ENCODE peak calls at places on chromosomes 12 and 14, in five cellular contexts. B is tibial artery, E is spleen, G is HepG2, L is HCT116. X is an unnamed sample.

GRCh38 chr12:118061876-118062791 is 1.2 kb upstream of the WSB2 start:
- DNase-seq in B (peak; percentile 78), G (no peak), L (no peak), E (peak; percentile 73), X (no peak)

GRCh38 chr12:100168562-100168961 is 25.9 kb upstream of the BLTP3B start:
- DNase-seq in E (no peak), G (no peak), B (no peak), L (no peak), X (no peak)

GRCh38 chr12:87931764-87932163 is 97.4 kb downstream of the C12orf50 start:
- DNase-seq in B (no peak), L (no peak), G (no peak), E (no peak), X (peak; percentile 84)

GRCh38 chr14:102320033-102320660 is 601 bp downstream of the ZNF839 start:
- DNase-seq in L (no peak), B (peak; percentile 78), G (no peak), E (peak; percentile 88), X (no peak)

GRCh38 chr12:90978117-90978770 is 23.3 kb upstream of the CCER1 start:
- DNase-seq in B (no peak), L (peak; percentile 43), G (peak; percentile 16), E (no peak), X (peak; percentile 56)

GRCh38 chr14:79278798-79279644 is 932.3 kb downstream of the DIO2 start:
- DNase-seq in B (peak; percentile 87), E (no peak), L (no peak), G (peak; percentile 27), X (peak; percentile 46)

GRCh38 chr14:49971156-49972141 is 78.6 kb downstream of the ARF6 start:
- DNase-seq in E (no peak), G (no peak), B (no peak), L (no peak), X (no peak)

GRCh38 chr12:104220931-104221330 is 5.4 kb downstream of the TXNRD1 start:
- DNase-seq in G (no peak), E (no peak), B (no peak), L (no peak), X (no peak)

GRCh38 chr14:32028599-32028998 is 48.5 kb upstream of the ARHGAP5 start:
- DNase-seq in B (no peak), L (no peak), G (no peak), E (no peak), X (no peak)

GRCh38 chr14:106141242-106142220 is 615.1 kb downstream of the TMEM121 start:
- DNase-seq in L (no peak), E (no peak), B (no peak), G (no peak), X (no peak)

GRCh38 chr12:56838602-56839488 is 75.7 kb downstream of the HSD17B6 start:
- DNase-seq in B (no peak), L (no peak), G (no peak), E (no peak), X (no peak)

GRCh38 chr12:52552055-52552454 is 890 bp downstream of the KRT71 start:
- DNase-seq in E (no peak), B (peak; percentile 71), L (no peak), G (no peak), X (no peak)

GRCh38 chr14:59427653-59428578 is 37.3 kb downstream of the GPR135 start:
- DNase-seq in G (no peak), B (peak; percentile 90), L (no peak), E (peak; percentile 69), X (no peak)

GRCh38 chr12:123895477-123895876 is 77.2 kb downstream of the CCDC92 start:
- DNase-seq in E (no peak), B (no peak), L (no peak), G (peak; percentile 78), X (no peak)

GRCh38 chr12:103546959-103547358 is 40.1 kb upstream of the STAB2 start:
- DNase-seq in B (no peak), L (no peak), G (no peak), E (no peak), X (no peak)

GRCh38 chr12:104957388-104958008 is 592 bp downstream of the SLC41A2 start:
- DNase-seq in B (no peak), G (no peak), E (no peak), L (no peak), X (no peak)

GRCh38 chr14:42855159-42855558 is 1248.5 kb downstream of the LRFN5 start:
- DNase-seq in G (no peak), L (no peak), B (no peak), E (no peak), X (no peak)

GRCh38 chr14:74444866-74445265 is 18.9 kb upstream of the SYNDIG1L start:
- DNase-seq in G (no peak), L (no peak), E (no peak), B (no peak), X (no peak)

GRCh38 chr12:121278450-121279375 is 17.8 kb downstream of the CAMKK2 start:
- DNase-seq in L (no peak), B (no peak), E (peak; percentile 86), G (no peak), X (peak; percentile 16)

GRCh38 chr14:20610002-20610765 is 19.0 kb upstream of the RNASE12 start:
- DNase-seq in G (peak; percentile 81), B (peak; percentile 85), E (peak; percentile 86), L (no peak), X (peak; percentile 48)

GRCh38 chr12:101941306-101942000 is 64.1 kb downstream of the DRAM1 start:
- DNase-seq in E (no peak), B (no peak), G (no peak), L (no peak), X (no peak)

GRCh38 chr14:67653651-67654280 is 20.7 kb downstream of the VTI1B start:
- DNase-seq in B (no peak), G (no peak), L (no peak), E (no peak), X (no peak)

DNA sequence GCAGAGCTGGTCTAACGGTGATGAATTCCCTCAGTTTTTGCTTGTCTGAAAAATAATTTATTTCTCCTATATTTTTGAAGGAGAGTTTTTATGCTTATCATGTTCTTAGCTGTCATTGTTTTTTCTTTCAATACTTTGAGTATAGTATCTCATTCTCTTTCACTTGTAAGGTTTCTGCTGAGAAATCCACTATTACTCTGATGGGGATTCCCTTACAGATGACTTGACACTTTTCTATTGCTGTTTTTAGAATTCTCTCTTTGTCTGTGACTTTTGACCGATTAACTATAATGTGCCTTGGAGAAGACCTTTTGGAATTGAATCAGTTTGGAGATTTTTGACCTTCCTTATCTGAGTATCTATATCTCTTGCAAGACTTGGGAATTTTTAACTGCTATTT is 139.6 kb downstream of the PRKD1 start:
- DNase-seq in G (no peak), L (no peak), E (no peak), B (no peak), X (no peak)
- TF ChIP-seq CTCF in G (no peak), L (no peak), E (no peak), B (no peak), X (no peak)

GRCh38 chr12:95100264-95101190 is 27.1 kb upstream of the NR2C1 start:
- DNase-seq in G (no peak), B (no peak), E (no peak), L (no peak), X (no peak)

GRCh38 chr12:95099270-95099790 is 25.9 kb upstream of the NR2C1 start:
- DNase-seq in B (no peak), E (no peak), L (no peak), G (no peak), X (no peak)

GRCh38 chr12:95096378-95096777 is 23.0 kb upstream of the NR2C1 start:
- DNase-seq in B (no peak), E (no peak), L (no peak), G (no peak), X (no peak)

GRCh38 chr12:95096852-95097251 is 23.4 kb upstream of the NR2C1 start:
- DNase-seq in E (no peak), B (no peak), G (no peak), L (no peak), X (no peak)
- H3K27ac ChIP-seq in E (no peak overlapping the region), B (no peak overlapping the region), G (no peak overlapping the region), L (no peak overlapping the region), X (no peak overlapping the region)

DNA sequence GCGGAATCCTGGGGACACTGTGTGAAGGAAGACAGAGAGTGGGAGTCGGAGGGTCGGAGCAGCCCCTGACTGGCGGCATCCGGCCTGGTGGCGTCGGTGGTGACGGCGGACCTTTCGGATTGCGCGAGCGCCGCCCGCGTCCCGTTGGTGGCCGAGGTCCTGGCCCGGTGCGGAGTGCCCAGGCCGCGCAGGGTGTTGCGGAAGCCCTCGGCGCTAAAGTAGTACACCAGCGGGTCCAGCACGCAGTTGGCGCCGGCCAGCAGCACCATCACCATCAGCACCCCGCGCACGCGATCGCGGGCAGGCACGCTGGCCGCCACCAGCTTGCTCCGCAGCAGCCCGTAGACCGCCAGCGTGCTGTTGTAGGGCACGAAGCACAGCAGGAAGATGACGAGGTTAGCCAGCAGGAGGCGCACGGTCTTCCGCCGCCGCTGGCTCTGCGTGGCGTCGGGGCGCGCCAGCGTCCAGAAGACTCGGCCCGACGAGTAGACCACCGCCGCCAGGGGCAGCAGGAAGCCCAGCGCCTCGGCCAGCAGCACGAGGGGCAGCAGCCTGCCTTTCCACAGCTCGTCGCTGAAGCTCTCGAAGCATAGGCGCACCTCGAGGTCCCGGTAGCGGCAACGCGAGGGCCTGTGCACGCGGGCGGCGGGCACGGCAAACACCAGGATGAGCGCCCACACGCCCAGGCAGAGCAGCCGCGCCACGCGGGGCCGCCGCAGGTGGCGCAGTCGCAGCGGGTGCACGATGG is 13.1 kb upstream of the CHD4 start:
- DNase-seq in L (no peak), G (no peak), B (no peak), E (peak; percentile 89), X (no peak)
- TF ChIP-seq CTCF in L (no peak), G (no peak), B (peak; percentile 33), E (peak; percentile 48), X (peak; percentile 34)

GRCh38 chr14:51327376-51327775 is 87.3 kb downstream of the TMX1 start:
- DNase-seq in G (no peak), E (no peak), L (no peak), B (no peak), X (no peak)
- H3K27ac ChIP-seq in G (no peak overlapping the region), E (peak overlapping the region; percentile 56), L (no peak overlapping the region), B (no peak overlapping the region), X (no peak overlapping the region)

DNA sequence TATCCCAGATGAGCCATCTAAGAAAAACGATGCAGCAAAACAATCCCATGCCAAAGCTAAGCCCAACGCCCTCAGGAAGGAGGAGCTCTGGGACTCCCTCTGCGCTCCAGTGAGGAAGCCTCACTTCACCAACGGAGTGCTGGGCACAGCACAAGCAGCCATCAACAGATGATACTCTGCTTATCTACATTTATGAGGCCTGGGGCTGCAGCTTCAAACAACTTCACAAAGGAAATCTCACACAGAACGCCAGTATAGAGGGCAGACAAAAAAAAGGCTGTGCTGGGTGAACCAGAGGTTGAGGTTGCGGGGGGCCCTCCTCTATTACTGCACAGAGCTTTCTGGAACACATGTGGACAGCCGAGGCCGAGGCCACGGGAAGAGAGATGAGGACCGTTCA is 34.9 kb upstream of the GPR68 start:
- DNase-seq in L (no peak), B (no peak), G (no peak), E (no peak), X (no peak)
- TF ChIP-seq CTCF in L (no peak), B (no peak), G (no peak), E (no peak), X (no peak)